ENCODE peak calls at places on chromosomes 5 and 9, in six cellular contexts. One of them, this sample, is unnamed.

GRCh38 chr5:137022043-137022442 is 477.1 kb downstream of the SPOCK1 start:
- DNase-seq in neural progenitor cell: no peak
- DNase-seq in posterior cingulate gyrus: no peak
- DNase-seq in gastrocnemius medialis: no peak
- DNase-seq in NCI-H1417 treated with DMSO at 0.1 percent for 48 hours: no peak
- DNase-seq in NCI-H1436 treated with DMSO at 0.1 percent for 48 hours: no peak
- DNase-seq in this sample: no peak

GRCh38 chr5:59608745-59609144 is 284.8 kb downstream of the PDE4D start:
- DNase-seq in neural progenitor cell: no peak
- DNase-seq in posterior cingulate gyrus: no peak
- DNase-seq in gastrocnemius medialis: no peak
- DNase-seq in NCI-H1417 treated with DMSO at 0.1 percent for 48 hours: no peak
- DNase-seq in NCI-H1436 treated with DMSO at 0.1 percent for 48 hours: no peak
- DNase-seq in this sample: no peak

GRCh38 chr9:27078685-27079084 is 30.3 kb upstream of the TEK start:
- DNase-seq in neural progenitor cell: no peak
- DNase-seq in posterior cingulate gyrus: no peak
- DNase-seq in gastrocnemius medialis: no peak
- DNase-seq in NCI-H1417 treated with DMSO at 0.1 percent for 48 hours: no peak
- DNase-seq in NCI-H1436 treated with DMSO at 0.1 percent for 48 hours: no peak
- DNase-seq in this sample: no peak

GRCh38 chr9:106307670-106308069 is 555.3 kb upstream of the ZNF462 start:
- DNase-seq in neural progenitor cell: no peak
- DNase-seq in posterior cingulate gyrus: no peak
- DNase-seq in gastrocnemius medialis: no peak
- DNase-seq in NCI-H1417 treated with DMSO at 0.1 percent for 48 hours: no peak
- DNase-seq in NCI-H1436 treated with DMSO at 0.1 percent for 48 hours: no peak
- DNase-seq in this sample: no peak

GRCh38 chr9:83932001-83932400 is 10.8 kb upstream of the KIF27 start:
- DNase-seq in neural progenitor cell: no peak
- DNase-seq in posterior cingulate gyrus: no peak
- DNase-seq in gastrocnemius medialis: no peak
- DNase-seq in NCI-H1417 treated with DMSO at 0.1 percent for 48 hours: no peak
- DNase-seq in NCI-H1436 treated with DMSO at 0.1 percent for 48 hours: no peak
- DNase-seq in this sample: no peak

GRCh38 chr9:123343428-123344272 is 12.3 kb upstream of the CRB2 start:
- DNase-seq in neural progenitor cell: no peak
- DNase-seq in posterior cingulate gyrus: no peak
- DNase-seq in gastrocnemius medialis: no peak
- DNase-seq in NCI-H1417 treated with DMSO at 0.1 percent for 48 hours: no peak
- DNase-seq in NCI-H1436 treated with DMSO at 0.1 percent for 48 hours: no peak
- DNase-seq in this sample: no peak

GRCh38 chr5:145681686-145682085 is 153.5 kb downstream of the PRELID2 start:
- DNase-seq in neural progenitor cell: peak
- DNase-seq in posterior cingulate gyrus: no peak
- DNase-seq in gastrocnemius medialis: peak
- DNase-seq in NCI-H1417 treated with DMSO at 0.1 percent for 48 hours: peak
- DNase-seq in NCI-H1436 treated with DMSO at 0.1 percent for 48 hours: peak
- DNase-seq in this sample: no peak

GRCh38 chr9:68949271-68950000 is 64.5 kb downstream of the PRKACG start:
- DNase-seq in neural progenitor cell: no peak
- DNase-seq in posterior cingulate gyrus: no peak
- DNase-seq in gastrocnemius medialis: no peak
- DNase-seq in NCI-H1417 treated with DMSO at 0.1 percent for 48 hours: no peak
- DNase-seq in NCI-H1436 treated with DMSO at 0.1 percent for 48 hours: no peak
- DNase-seq in this sample: no peak

GRCh38 chr9:95852059-95853032 is 23.1 kb upstream of the ERCC6L2 start:
- DNase-seq in neural progenitor cell: no peak
- DNase-seq in posterior cingulate gyrus: no peak
- DNase-seq in gastrocnemius medialis: no peak
- DNase-seq in NCI-H1417 treated with DMSO at 0.1 percent for 48 hours: no peak
- DNase-seq in NCI-H1436 treated with DMSO at 0.1 percent for 48 hours: no peak
- DNase-seq in this sample: no peak

GRCh38 chr5:154446183-154447073 is 631 bp downstream of the SAP30L start:
- DNase-seq in neural progenitor cell: peak
- DNase-seq in posterior cingulate gyrus: peak
- DNase-seq in gastrocnemius medialis: no peak
- DNase-seq in NCI-H1417 treated with DMSO at 0.1 percent for 48 hours: no peak
- DNase-seq in NCI-H1436 treated with DMSO at 0.1 percent for 48 hours: no peak
- DNase-seq in this sample: peak

GRCh38 chr5:171794470-171794869 is 8.9 kb downstream of the SMIM23 start:
- DNase-seq in neural progenitor cell: no peak
- DNase-seq in posterior cingulate gyrus: no peak
- DNase-seq in gastrocnemius medialis: no peak
- DNase-seq in NCI-H1417 treated with DMSO at 0.1 percent for 48 hours: no peak
- DNase-seq in NCI-H1436 treated with DMSO at 0.1 percent for 48 hours: no peak
- DNase-seq in this sample: no peak

GRCh38 chr9:81047280-81047679 is 642.1 kb downstream of the TLE1 start:
- DNase-seq in neural progenitor cell: no peak
- DNase-seq in posterior cingulate gyrus: no peak
- DNase-seq in gastrocnemius medialis: no peak
- DNase-seq in NCI-H1417 treated with DMSO at 0.1 percent for 48 hours: no peak
- DNase-seq in NCI-H1436 treated with DMSO at 0.1 percent for 48 hours: no peak
- DNase-seq in this sample: no peak